ENCODE peak calls at places on chromosomes 5 and 9, in ten cellular contexts. M is vagina, D is AG09309, V is endodermal cell, U is tibial nerve, J is astrocyte of the spinal cord, L is fibroblast of villous mesenchyme, R is heart left ventricle, O is GM23338, B is mucosa of descending colon. K is an unnamed sample.

GRCh38 chr5:54646285-54647101 is 128.9 kb downstream of the SNX18 start:
- DNase-seq in B (peak), O (peak), R (peak), V (peak), L (peak), D (no peak), M (no peak), U (peak), J (peak), K (peak)

GRCh38 chr5:93741136-93741811 is at the start of gene POU5F2:
- DNase-seq in D (no peak), M (no peak), J (no peak), R (no peak), L (no peak), B (no peak), U (no peak), O (peak), V (peak), K (no peak)

GRCh38 chr5:96072791-96073165 is 111.1 kb upstream of the ELL2 start:
- DNase-seq in V (no peak), J (no peak), L (no peak), M (no peak), O (no peak), B (no peak), R (no peak), D (no peak), U (no peak), K (no peak)

GRCh38 chr5:73454379-73455036 is 5.9 kb upstream of the FOXD1 start:
- DNase-seq in D (no peak), O (peak), R (no peak), M (no peak), B (peak), L (peak), J (peak), U (no peak), V (peak), K (no peak)

GRCh38 chr5:172902497-172903472 is 56.4 kb upstream of the RPL26L1 start:
- DNase-seq in V (peak), M (no peak), R (peak), B (peak), J (peak), U (peak), D (peak), O (peak), L (peak), K (peak)

GRCh38 chr5:83472508-83473343 is 1.2 kb downstream of the VCAN start:
- DNase-seq in V (peak), D (no peak), R (peak), O (peak), J (peak), L (peak), B (peak), M (no peak), U (peak), K (no peak)

GRCh38 chr9:108182950-108183381 is 672.8 kb downstream of the ACTL7B start:
- DNase-seq in M (no peak), O (no peak), J (peak), V (no peak), L (no peak), R (no peak), U (no peak), B (no peak), D (peak), K (peak)

GRCh38 chr9:88544245-88544644 is 9.3 kb downstream of the NXNL2 start:
- DNase-seq in M (no peak), B (no peak), D (no peak), O (peak), V (no peak), L (no peak), U (no peak), J (no peak), R (peak), K (no peak)

GRCh38 chr9:101369286-101369685 is 15.5 kb downstream of the BAAT start:
- DNase-seq in V (no peak), M (no peak), J (peak), U (no peak), L (no peak), D (no peak), B (no peak), R (no peak), O (no peak), K (peak)

DNA sequence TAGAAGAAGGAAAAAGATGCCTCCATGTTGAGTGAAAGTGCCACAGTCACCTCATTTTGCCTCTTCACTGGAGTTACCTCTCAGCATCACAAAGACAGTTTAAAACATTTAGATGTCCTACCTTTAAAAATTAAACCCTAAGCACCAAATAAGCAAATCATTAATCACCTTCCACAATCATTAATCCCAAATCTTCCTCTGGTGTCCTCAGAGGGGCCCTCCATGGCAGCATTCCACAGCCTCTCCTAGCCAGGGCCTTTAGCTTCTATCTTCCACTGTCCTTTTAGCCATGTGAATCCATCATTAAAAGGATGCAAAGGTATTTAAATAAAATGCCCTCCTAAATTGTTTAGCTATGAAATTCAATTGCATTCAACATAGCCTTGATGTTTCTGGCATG is 310.8 kb downstream of the PDE4D start:
- DNase-seq in J (no peak), L (no peak), B (no peak), U (no peak), D (no peak), O (no peak), M (no peak), R (no peak), V (no peak), K (no peak)
- H3K4me3 ChIP-seq in J (no peak), L (no peak), B (no peak), U (no peak), D (no peak), O (no peak), M (no peak), R (no peak), V (no peak), K (no peak)

GRCh38 chr5:10289353-10289752 is 18.3 kb downstream of the CMBL start:
- DNase-seq in O (no peak), R (peak), V (no peak), B (peak), D (no peak), J (no peak), U (no peak), M (no peak), L (peak), K (no peak)

GRCh38 chr5:10289991-10290390 is 17.7 kb downstream of the CMBL start:
- DNase-seq in O (no peak), L (no peak), B (no peak), R (no peak), J (no peak), U (no peak), M (no peak), D (no peak), V (no peak), K (no peak)

GRCh38 chr5:10286552-10287227 is 21.0 kb downstream of the CMBL start:
- DNase-seq in O (no peak), M (no peak), D (no peak), L (no peak), B (no peak), V (no peak), J (no peak), U (no peak), R (no peak), K (no peak)

GRCh38 chr5:10291736-10292135 is 16.0 kb downstream of the CMBL start:
- DNase-seq in L (no peak), U (no peak), R (no peak), M (no peak), J (no peak), O (no peak), B (no peak), D (no peak), V (no peak), K (no peak)

GRCh38 chr5:10288600-10289213 is 19.0 kb downstream of the CMBL start:
- DNase-seq in B (peak), V (no peak), M (no peak), R (peak), D (no peak), L (no peak), J (no peak), O (no peak), U (peak), K (no peak)
- TF ChIP-seq CTCF in B (no peak), V (no peak), M (no peak), R (no peak), D (no peak), L (no peak), J (no peak), O (no peak), U (no peak), K (no peak)

DNA sequence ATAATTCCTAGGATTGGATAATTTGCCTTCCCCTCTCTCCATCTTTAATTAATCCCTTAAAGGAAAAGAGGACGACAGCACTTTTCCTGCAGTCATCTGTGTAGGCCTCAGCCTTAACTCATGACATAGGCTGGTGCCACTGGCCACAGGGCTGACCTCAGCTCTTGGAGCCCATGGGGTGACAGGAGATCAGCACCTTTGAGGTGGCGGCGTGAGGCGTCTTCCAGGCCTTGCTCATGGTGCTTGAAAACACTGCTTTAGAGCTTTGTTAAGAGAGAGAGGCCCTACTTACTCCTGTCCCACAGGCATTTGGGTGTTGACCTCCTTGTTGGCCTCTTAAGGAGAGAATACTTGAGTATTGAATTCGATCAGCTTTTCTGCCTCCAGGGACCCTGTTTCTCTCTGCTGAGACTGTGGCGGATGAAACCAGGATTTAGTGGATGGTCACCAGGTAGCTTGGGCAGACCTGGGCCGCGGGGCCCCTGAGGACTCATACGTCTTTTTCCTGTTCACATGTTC is 23.4 kb downstream of the TENT4A start:
- DNase-seq in J (no peak), L (no peak), U (no peak), B (no peak), M (no peak), R (no peak), V (no peak), O (no peak), D (no peak), K (no peak)
- H3K4me3 ChIP-seq in J (no peak), L (no peak), U (no peak), B (no peak), M (no peak), R (no peak), V (no peak), O (no peak), D (no peak), K (no peak)

DNA sequence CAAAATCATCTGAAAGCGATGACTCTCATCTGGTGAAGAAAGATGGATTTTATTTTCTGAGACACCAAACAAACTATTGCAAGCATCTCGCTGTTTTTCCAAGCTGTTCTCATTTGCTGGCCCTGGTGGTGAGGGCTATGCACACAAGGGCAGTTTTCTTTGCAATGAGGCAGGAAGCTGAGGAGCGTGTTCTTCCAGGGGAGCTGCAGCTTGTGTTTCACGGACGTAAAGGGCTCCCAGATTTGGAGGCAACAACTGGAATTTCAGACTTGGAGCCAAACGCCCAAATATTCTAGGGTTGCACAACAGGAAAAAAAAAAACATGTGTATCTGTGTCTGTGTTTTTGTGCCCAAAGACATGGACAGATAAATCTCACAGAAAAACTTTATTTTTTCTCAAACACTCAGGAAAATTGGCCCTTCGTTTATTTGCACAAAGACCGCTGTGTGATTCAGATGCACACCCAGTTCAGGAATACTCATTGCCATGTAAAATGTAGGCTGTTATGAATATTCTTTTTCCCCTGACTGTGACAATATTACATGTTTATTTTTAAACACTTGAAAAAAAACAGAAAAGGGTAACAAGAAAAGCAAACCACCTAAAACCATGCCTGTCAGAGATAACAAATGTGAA is 151.3 kb downstream of the GAS1 start:
- DNase-seq in L (peak), O (peak), V (peak), M (no peak), R (peak), B (no peak), J (peak), D (peak), U (peak), K (peak)
- TF ChIP-seq CTCF in L (peak), O (no peak), V (peak), M (no peak), R (peak), B (no peak), J (peak), D (peak), U (no peak), K (peak)

GRCh38 chr5:45695011-45695667 is 1.0 kb downstream of the HCN1 start:
- DNase-seq in V (peak), D (no peak), B (no peak), J (no peak), U (no peak), M (no peak), R (no peak), L (no peak), O (peak), K (no peak)

GRCh38 chr5:45691656-45692055 is 4.5 kb downstream of the HCN1 start:
- DNase-seq in U (no peak), B (no peak), M (no peak), D (no peak), V (no peak), J (no peak), O (no peak), L (no peak), R (no peak), K (no peak)

GRCh38 chr5:45695680-45696093 is 493 bp downstream of the HCN1 start:
- DNase-seq in R (no peak), O (peak), D (no peak), V (peak), L (no peak), U (no peak), B (no peak), J (no peak), M (no peak), K (no peak)

GRCh38 chr5:45694255-45694834 is 1.8 kb downstream of the HCN1 start:
- DNase-seq in R (no peak), J (peak), L (no peak), M (no peak), B (no peak), D (no peak), V (peak), U (no peak), O (peak), K (no peak)

DNA sequence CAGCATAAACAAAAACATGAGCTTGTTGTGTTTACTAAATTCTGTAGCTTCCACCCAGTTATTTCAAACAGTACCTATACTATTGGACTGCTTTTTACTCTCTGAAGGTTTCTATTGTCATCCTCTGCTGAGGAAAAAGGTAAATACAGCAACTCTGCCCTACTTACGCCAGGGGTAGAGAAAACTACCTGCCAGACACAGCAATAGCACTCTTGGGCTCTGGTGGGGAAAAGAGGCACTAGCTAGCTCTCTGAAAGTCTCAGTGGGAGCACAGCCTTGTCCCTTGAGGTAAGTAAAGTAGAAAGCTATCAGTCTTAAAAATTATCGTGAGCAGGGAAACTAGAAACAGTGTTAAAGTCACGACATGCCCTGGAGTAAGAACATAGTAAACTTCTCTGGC is 3.7 kb downstream of the HCN1 start:
- DNase-seq in M (no peak), D (no peak), U (no peak), R (no peak), O (peak), J (no peak), L (no peak), V (no peak), B (no peak), K (no peak)
- H3K4me3 ChIP-seq in M (no peak), D (no peak), U (no peak), R (no peak), O (no peak), J (no peak), L (no peak), V (no peak), B (no peak), K (no peak)

DNA sequence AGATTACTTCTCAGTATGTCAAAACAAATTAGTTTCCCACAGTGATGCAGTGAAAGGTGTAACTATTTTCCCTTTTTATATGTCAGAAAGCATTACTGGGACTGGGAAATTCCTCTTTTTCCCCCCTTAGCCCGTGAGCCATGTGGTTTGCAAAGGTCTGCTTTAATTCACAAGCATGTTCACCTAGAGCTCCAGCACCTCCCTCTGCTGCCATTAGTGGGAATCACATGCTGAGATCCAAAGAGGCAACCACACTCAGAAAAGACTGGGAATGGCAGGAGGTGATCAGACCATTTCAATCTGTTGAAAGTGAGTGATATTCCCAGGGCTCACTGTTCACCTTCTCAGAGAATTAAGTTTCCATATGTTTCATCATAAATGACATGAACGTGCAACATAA is 703.7 kb upstream of the WWC1 start:
- DNase-seq in L (peak), B (peak), M (no peak), U (no peak), J (peak), O (peak), D (no peak), V (peak), R (no peak), K (peak)
- TF ChIP-seq CTCF in L (peak), B (no peak), M (no peak), U (no peak), J (peak), O (peak), D (peak), V (peak), R (peak), K (peak)

GRCh38 chr5:16742938-16743337 is 126.1 kb upstream of the RETREG1 start:
- DNase-seq in O (no peak), U (no peak), M (no peak), L (peak), R (no peak), D (no peak), V (no peak), J (peak), B (no peak), K (no peak)

GRCh38 chr5:16740046-16740445 is 123.2 kb upstream of the RETREG1 start:
- DNase-seq in R (no peak), O (no peak), M (no peak), L (no peak), U (no peak), J (no peak), V (peak), B (no peak), D (no peak), K (no peak)

GRCh38 chr5:16737620-16738364 is 121.0 kb upstream of the RETREG1 start:
- DNase-seq in U (no peak), M (no peak), D (no peak), J (peak), R (no peak), O (peak), B (peak), V (peak), L (peak), K (no peak)

GRCh38 chr5:16741007-16741406 is 124.2 kb upstream of the RETREG1 start:
- DNase-seq in O (peak), D (no peak), V (no peak), L (peak), U (no peak), M (no peak), R (no peak), J (peak), B (no peak), K (no peak)

DNA sequence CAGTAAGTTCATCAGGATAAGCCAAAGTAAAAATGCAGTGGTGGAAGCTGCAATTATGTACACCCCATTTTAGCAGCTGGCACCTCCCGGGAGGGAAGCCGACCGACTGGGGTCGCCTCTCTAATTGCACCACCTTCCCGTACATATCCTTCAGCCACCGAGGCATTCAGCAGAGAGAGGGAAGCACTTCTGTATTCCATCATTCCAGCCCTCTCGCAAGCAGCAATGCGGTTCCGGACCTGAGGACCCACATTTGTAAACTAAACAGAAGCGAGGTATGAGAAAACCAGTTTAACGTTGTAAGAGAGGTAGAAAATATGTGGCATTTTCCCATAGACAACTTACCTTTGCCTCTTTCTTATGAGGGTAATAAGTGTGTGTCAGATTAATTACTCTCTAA is 123.7 kb upstream of the RETREG1 start:
- DNase-seq in M (no peak), B (no peak), J (no peak), O (no peak), L (no peak), D (no peak), R (no peak), V (peak), U (no peak), K (no peak)
- H3K4me3 ChIP-seq in M (peak), B (no peak), J (no peak), O (peak), L (no peak), D (no peak), R (no peak), V (peak), U (peak), K (no peak)

K was measured in astrocyte of the cerebellum.